ENCODE peak calls at places on chromosomes 6 and 20, in seven cellular contexts. U, A, H, V, X, S and Q are unnamed samples.

GRCh38 chr20:44282148-44282547 is 28.9 kb downstream of the FITM2 start:
- DNase-seq in U (no peak), A (no peak), H (no peak), V (no peak), X (no peak), S (no peak), Q (no peak)

GRCh38 chr6:25312034-25312620 is 33.0 kb downstream of the CARMIL1 start:
- DNase-seq in U (no peak), A (no peak), H (peak), V (no peak), X (no peak), S (no peak), Q (no peak)

GRCh38 chr20:58503668-58504067 is 11.5 kb downstream of the APCDD1L start:
- DNase-seq in U (no peak), A (no peak), H (no peak), V (no peak), X (no peak), S (no peak), Q (no peak)

GRCh38 chr6:140535511-140535910 is 1161.1 kb upstream of the CITED2 start:
- DNase-seq in U (no peak), A (no peak), H (no peak), V (no peak), X (no peak), S (no peak), Q (no peak)

GRCh38 chr20:23884136-23884770 is 4.7 kb upstream of the CST5 start:
- DNase-seq in U (no peak), A (no peak), H (no peak), V (no peak), X (no peak), S (no peak), Q (no peak)

GRCh38 chr6:165515963-165516624 is 146.9 kb downstream of the PDE10A start:
- DNase-seq in U (no peak), A (no peak), H (no peak), V (no peak), X (no peak), S (no peak), Q (no peak)

GRCh38 chr6:33419580-33420492 is at the start of gene SYNGAP1:
- DNase-seq in U (no peak), A (peak), H (peak), V (no peak), X (no peak), S (peak), Q (peak)

GRCh38 chr20:18523066-18523465 is 15.3 kb downstream of the SEC23B start:
- DNase-seq in U (no peak), A (no peak), H (no peak), V (no peak), X (no peak), S (no peak), Q (no peak)